ENCODE peak calls at places on chromosomes 3 and 15, in five cellular contexts. One of them, this sample, is unnamed.

GRCh38 chr3:133896002-133896761 is 500 bp upstream of the RAB6B start:
- DNase-seq in activated CD4-positive, alpha-beta T cell treated with anti-CD3 and anti-CD28 coated beads, Interleukin-2, amount 10 ng/mL, durations not matched to agents 7 days and 5 days: no peak
- DNase-seq in coronary artery: no peak
- DNase-seq in RWPE1: no peak
- DNase-seq in T-helper 1 cell: no peak
- DNase-seq in this sample: peak; percentile 10

GRCh38 chr3:112002458-112002971 is 3.8 kb downstream of the TAGLN3 start:
- DNase-seq in T-helper 1 cell: peak; percentile 21
- DNase-seq in coronary artery: no peak
- DNase-seq in activated CD4-positive, alpha-beta T cell treated with anti-CD3 and anti-CD28 coated beads, Interleukin-2, amount 10 ng/mL, durations not matched to agents 7 days and 5 days: no peak
- DNase-seq in RWPE1: peak; percentile 54
- DNase-seq in this sample: peak; percentile 91

GRCh38 chr3:15269091-15269989 is 63.0 kb downstream of the SH3BP5 start:
- DNase-seq in RWPE1: peak; percentile 96
- DNase-seq in coronary artery: peak; percentile 96
- DNase-seq in T-helper 1 cell: peak; percentile 93
- DNase-seq in activated CD4-positive, alpha-beta T cell treated with anti-CD3 and anti-CD28 coated beads, Interleukin-2, amount 10 ng/mL, durations not matched to agents 7 days and 5 days: peak; percentile 83
- DNase-seq in this sample: peak; percentile 99

GRCh38 chr15:60162251-60162650 is 158.1 kb downstream of the FOXB1 start:
- DNase-seq in T-helper 1 cell: no peak
- DNase-seq in activated CD4-positive, alpha-beta T cell treated with anti-CD3 and anti-CD28 coated beads, Interleukin-2, amount 10 ng/mL, durations not matched to agents 7 days and 5 days: no peak
- DNase-seq in coronary artery: no peak
- DNase-seq in RWPE1: no peak
- DNase-seq in this sample: peak; percentile 55

GRCh38 chr15:46735115-46735514 is 982.2 kb upstream of the SEMA6D start:
- DNase-seq in activated CD4-positive, alpha-beta T cell treated with anti-CD3 and anti-CD28 coated beads, Interleukin-2, amount 10 ng/mL, durations not matched to agents 7 days and 5 days: no peak
- DNase-seq in T-helper 1 cell: no peak
- DNase-seq in RWPE1: no peak
- DNase-seq in coronary artery: no peak
- DNase-seq in this sample: no peak

GRCh38 chr15:42154576-42155355 is 1.7 kb downstream of the PLA2G4F start:
- DNase-seq in T-helper 1 cell: no peak
- DNase-seq in coronary artery: no peak
- DNase-seq in RWPE1: no peak
- DNase-seq in activated CD4-positive, alpha-beta T cell treated with anti-CD3 and anti-CD28 coated beads, Interleukin-2, amount 10 ng/mL, durations not matched to agents 7 days and 5 days: no peak
- DNase-seq in this sample: peak; percentile 54

GRCh38 chr3:50194128-50194902 is 2.9 kb downstream of the GNAT1 start:
- DNase-seq in activated CD4-positive, alpha-beta T cell treated with anti-CD3 and anti-CD28 coated beads, Interleukin-2, amount 10 ng/mL, durations not matched to agents 7 days and 5 days: peak; percentile 80
- DNase-seq in RWPE1: peak; percentile 58
- DNase-seq in coronary artery: no peak
- DNase-seq in T-helper 1 cell: peak; percentile 75
- DNase-seq in this sample: peak; percentile 68

GRCh38 chr3:43014216-43014615 is 35.1 kb downstream of the GASK1A start:
- DNase-seq in coronary artery: no peak
- DNase-seq in RWPE1: no peak
- DNase-seq in activated CD4-positive, alpha-beta T cell treated with anti-CD3 and anti-CD28 coated beads, Interleukin-2, amount 10 ng/mL, durations not matched to agents 7 days and 5 days: no peak
- DNase-seq in T-helper 1 cell: no peak
- DNase-seq in this sample: no peak

GRCh38 chr15:57124036-57124435 is 205.6 kb downstream of the TCF12 start:
- DNase-seq in T-helper 1 cell: no peak
- DNase-seq in coronary artery: no peak
- DNase-seq in activated CD4-positive, alpha-beta T cell treated with anti-CD3 and anti-CD28 coated beads, Interleukin-2, amount 10 ng/mL, durations not matched to agents 7 days and 5 days: no peak
- DNase-seq in RWPE1: no peak
- DNase-seq in this sample: no peak

GRCh38 chr3:34178415-34178814 is 380.0 kb downstream of the PDCD6IP start:
- DNase-seq in T-helper 1 cell: no peak
- DNase-seq in coronary artery: no peak
- DNase-seq in activated CD4-positive, alpha-beta T cell treated with anti-CD3 and anti-CD28 coated beads, Interleukin-2, amount 10 ng/mL, durations not matched to agents 7 days and 5 days: no peak
- DNase-seq in RWPE1: no peak
- DNase-seq in this sample: no peak

GRCh38 chr3:116423945-116424344 is 21.3 kb downstream of the LSAMP start:
- DNase-seq in RWPE1: no peak
- DNase-seq in coronary artery: no peak
- DNase-seq in activated CD4-positive, alpha-beta T cell treated with anti-CD3 and anti-CD28 coated beads, Interleukin-2, amount 10 ng/mL, durations not matched to agents 7 days and 5 days: no peak
- DNase-seq in T-helper 1 cell: no peak
- DNase-seq in this sample: no peak

GRCh38 chr3:87082806-87083440 is 92.0 kb upstream of the VGLL3 start:
- DNase-seq in activated CD4-positive, alpha-beta T cell treated with anti-CD3 and anti-CD28 coated beads, Interleukin-2, amount 10 ng/mL, durations not matched to agents 7 days and 5 days: no peak
- DNase-seq in RWPE1: peak; percentile 28
- DNase-seq in T-helper 1 cell: peak; percentile 16
- DNase-seq in coronary artery: no peak
- DNase-seq in this sample: peak; percentile 77

GRCh38 chr3:43699864-43700263 is 9.1 kb downstream of the ABHD5 start:
- DNase-seq in RWPE1: no peak
- DNase-seq in T-helper 1 cell: peak; percentile 5
- DNase-seq in activated CD4-positive, alpha-beta T cell treated with anti-CD3 and anti-CD28 coated beads, Interleukin-2, amount 10 ng/mL, durations not matched to agents 7 days and 5 days: peak; percentile 9
- DNase-seq in coronary artery: no peak
- DNase-seq in this sample: peak; percentile 66

GRCh38 chr3:171977426-171977825 is 62.0 kb upstream of the FNDC3B start:
- DNase-seq in activated CD4-positive, alpha-beta T cell treated with anti-CD3 and anti-CD28 coated beads, Interleukin-2, amount 10 ng/mL, durations not matched to agents 7 days and 5 days: no peak
- DNase-seq in coronary artery: no peak
- DNase-seq in RWPE1: no peak
- DNase-seq in T-helper 1 cell: no peak
- DNase-seq in this sample: no peak

GRCh38 chr15:81308260-81308659 is 15.7 kb downstream of the STARD5 start:
- DNase-seq in T-helper 1 cell: no peak
- DNase-seq in RWPE1: no peak
- DNase-seq in activated CD4-positive, alpha-beta T cell treated with anti-CD3 and anti-CD28 coated beads, Interleukin-2, amount 10 ng/mL, durations not matched to agents 7 days and 5 days: no peak
- DNase-seq in coronary artery: no peak
- DNase-seq in this sample: no peak

GRCh38 chr3:104628185-104628789 is 738.4 kb upstream of the ALCAM start:
- DNase-seq in RWPE1: peak; percentile 60
- DNase-seq in T-helper 1 cell: no peak
- DNase-seq in activated CD4-positive, alpha-beta T cell treated with anti-CD3 and anti-CD28 coated beads, Interleukin-2, amount 10 ng/mL, durations not matched to agents 7 days and 5 days: no peak
- DNase-seq in coronary artery: no peak
- DNase-seq in this sample: peak; percentile 77

GRCh38 chr3:150059729-150060128 is 89.0 kb upstream of the PFN2 start:
- DNase-seq in coronary artery: no peak
- DNase-seq in T-helper 1 cell: no peak
- DNase-seq in activated CD4-positive, alpha-beta T cell treated with anti-CD3 and anti-CD28 coated beads, Interleukin-2, amount 10 ng/mL, durations not matched to agents 7 days and 5 days: no peak
- DNase-seq in RWPE1: no peak
- DNase-seq in this sample: no peak

GRCh38 chr3:132630612-132631011 is 29.0 kb downstream of the ACAD11 start:
- DNase-seq in activated CD4-positive, alpha-beta T cell treated with anti-CD3 and anti-CD28 coated beads, Interleukin-2, amount 10 ng/mL, durations not matched to agents 7 days and 5 days: no peak
- DNase-seq in T-helper 1 cell: no peak
- DNase-seq in RWPE1: no peak
- DNase-seq in coronary artery: no peak
- DNase-seq in this sample: no peak

GRCh38 chr3:71575433-71575832 is 8.1 kb downstream of the FOXP1 start:
- DNase-seq in RWPE1: no peak
- DNase-seq in T-helper 1 cell: no peak
- DNase-seq in activated CD4-positive, alpha-beta T cell treated with anti-CD3 and anti-CD28 coated beads, Interleukin-2, amount 10 ng/mL, durations not matched to agents 7 days and 5 days: no peak
- DNase-seq in coronary artery: no peak
- DNase-seq in this sample: no peak

GRCh38 chr15:80816049-80816653 is 37.0 kb downstream of the CEMIP start:
- DNase-seq in T-helper 1 cell: no peak
- DNase-seq in activated CD4-positive, alpha-beta T cell treated with anti-CD3 and anti-CD28 coated beads, Interleukin-2, amount 10 ng/mL, durations not matched to agents 7 days and 5 days: no peak
- DNase-seq in coronary artery: no peak
- DNase-seq in RWPE1: no peak
- DNase-seq in this sample: no peak

GRCh38 chr3:81087607-81088006 is 673.8 kb downstream of the GBE1 start:
- DNase-seq in coronary artery: no peak
- DNase-seq in RWPE1: no peak
- DNase-seq in T-helper 1 cell: no peak
- DNase-seq in activated CD4-positive, alpha-beta T cell treated with anti-CD3 and anti-CD28 coated beads, Interleukin-2, amount 10 ng/mL, durations not matched to agents 7 days and 5 days: no peak
- DNase-seq in this sample: no peak